ENCODE peak calls at places on chromosomes 6 and 20, in nine cellular contexts. J, S, X, Y, R, I, T, L and W are unnamed samples.

GRCh38 chr6:11093065-11093590 is 506 bp upstream of the SMIM13 start:
- DNase-seq in J (peak), S (peak), X (no peak), Y (no peak), R (no peak), I (no peak), T (no peak), L (no peak), W (peak)

GRCh38 chr6:37965964-37966676 is 146.6 kb downstream of the ZFAND3 start:
- DNase-seq in J (no peak), S (peak), X (no peak), Y (no peak), R (no peak), I (no peak), T (no peak), L (no peak), W (no peak)

GRCh38 chr6:3407840-3408239 is 49.0 kb downstream of the SLC22A23 start:
- DNase-seq in J (no peak), S (no peak), X (no peak), Y (no peak), R (no peak), I (no peak), T (no peak), L (no peak), W (no peak)

GRCh38 chr6:170019259-170020040 is 268.0 kb downstream of the ERMARD start:
- DNase-seq in J (no peak), S (no peak), X (no peak), Y (no peak), R (no peak), I (no peak), T (no peak), L (no peak), W (no peak)

GRCh38 chr6:53447869-53448268 is 97.0 kb downstream of the GCLC start:
- DNase-seq in J (no peak), S (no peak), X (no peak), Y (no peak), R (no peak), I (no peak), T (no peak), L (no peak), W (no peak)

GRCh38 chr6:160102399-160102798 is 19.2 kb upstream of the SLC22A1 start:
- DNase-seq in J (no peak), S (no peak), X (no peak), Y (no peak), R (no peak), I (no peak), T (no peak), L (no peak), W (no peak)

GRCh38 chr6:142333431-142333830 is 31.6 kb downstream of the ADGRG6 start:
- DNase-seq in J (no peak), S (no peak), X (no peak), Y (no peak), R (no peak), I (no peak), T (no peak), L (no peak), W (no peak)

GRCh38 chr6:38997128-38997761 is 51.3 kb upstream of the GLP1R start:
- DNase-seq in J (no peak), S (no peak), X (peak), Y (no peak), R (peak), I (no peak), T (peak), L (peak), W (no peak)

GRCh38 chr6:90098025-90098474 is 198.6 kb downstream of the BACH2 start:
- DNase-seq in J (no peak), S (peak), X (no peak), Y (no peak), R (no peak), I (no peak), T (no peak), L (no peak), W (peak)

GRCh38 chr20:51189814-51190782 is 167.2 kb upstream of the KCNG1 start:
- DNase-seq in J (no peak), S (no peak), X (no peak), Y (no peak), R (no peak), I (no peak), T (no peak), L (no peak), W (no peak)

GRCh38 chr20:58174708-58175287 is 53.7 kb downstream of the ANKRD60 start:
- DNase-seq in J (no peak), S (no peak), X (no peak), Y (no peak), R (no peak), I (no peak), T (no peak), L (no peak), W (no peak)

GRCh38 chr6:52020961-52021570 is 66.3 kb downstream of the PKHD1 start:
- DNase-seq in J (peak), S (peak), X (no peak), Y (no peak), R (no peak), I (no peak), T (no peak), L (no peak), W (peak)

GRCh38 chr6:117548797-117549301 is 53.5 kb downstream of the GOPC start:
- DNase-seq in J (no peak), S (peak), X (peak), Y (peak), R (no peak), I (no peak), T (peak), L (no peak), W (peak)

GRCh38 chr6:2855061-2855519 is 13.4 kb upstream of the SERPINB1 start:
- DNase-seq in J (no peak), S (no peak), X (no peak), Y (no peak), R (no peak), I (no peak), T (no peak), L (no peak), W (no peak)

GRCh38 chr6:49966334-49966733 is 2.4 kb upstream of the DEFB114 start:
- DNase-seq in J (no peak), S (no peak), X (no peak), Y (no peak), R (no peak), I (no peak), T (no peak), L (no peak), W (no peak)

GRCh38 chr6:21915707-21916399 is 322.3 kb downstream of the SOX4 start:
- DNase-seq in J (no peak), S (peak), X (no peak), Y (no peak), R (no peak), I (no peak), T (no peak), L (no peak), W (peak)

GRCh38 chr6:21588812-21589811 is 4.4 kb upstream of the SOX4 start:
- DNase-seq in J (peak), S (peak), X (peak), Y (peak), R (peak), I (no peak), T (peak), L (peak), W (peak)

GRCh38 chr6:51866867-51867266 is 220.5 kb downstream of the PKHD1 start:
- DNase-seq in J (no peak), S (no peak), X (no peak), Y (no peak), R (no peak), I (no peak), T (no peak), L (no peak), W (no peak)

GRCh38 chr6:118206221-118206620 is 299.2 kb downstream of the SLC35F1 start:
- DNase-seq in J (no peak), S (no peak), X (no peak), Y (no peak), R (no peak), I (no peak), T (no peak), L (no peak), W (no peak)